ENCODE peak calls at places on chromosomes 2 and 18, in four cellular contexts. K is T-cell, A is T-helper 2 cell, I is NCI-H460. G is an unnamed sample.

GRCh38 chr2:1564506-1564905 is 151.2 kb downstream of the TPO start:
- DNase-seq in I (no peak), K (no peak), A (no peak), G (no peak)

GRCh38 chr18:75228967-75229366 is 18.4 kb downstream of the TSHZ1 start:
- DNase-seq in A (no peak), I (no peak), K (no peak), G (no peak)

GRCh38 chr2:19577668-19578067 is 219.2 kb upstream of the OSR1 start:
- DNase-seq in K (no peak), A (no peak), I (no peak), G (peak; percentile 51)

GRCh38 chr2:101199153-101199810 is 48.1 kb upstream of the TBC1D8 start:
- DNase-seq in I (no peak), A (no peak), K (no peak), G (no peak)

GRCh38 chr2:105977212-105977611 is 216.9 kb downstream of the UXS1 start:
- DNase-seq in I (no peak), A (no peak), K (no peak), G (peak; percentile 66)

GRCh38 chr2:232714969-232715368 is 17.8 kb downstream of the GIGYF2 start:
- DNase-seq in I (no peak), A (no peak), K (no peak), G (no peak)

GRCh38 chr18:2895391-2895790 is 48.6 kb downstream of the EMILIN2 start:
- DNase-seq in A (no peak), K (no peak), I (no peak), G (no peak)

GRCh38 chr18:10544093-10544748 is 18.4 kb downstream of the NAPG start:
- DNase-seq in K (no peak), A (no peak), I (no peak), G (no peak)

G was measured in astrocyte of the spinal cord.